ENCODE peak calls at places on chromosomes 4 and X, in four cellular contexts. One of them, this sample, is unnamed.

GRCh38 chr4:158020734-158021346 is 152.0 kb downstream of the GASK1B start:
- DNase-seq in omental fat pad: no peak
- DNase-seq in uterus: no peak
- DNase-seq in heart left ventricle: no peak
- DNase-seq in this sample: no peak

GRCh38 chr4:108644237-108644636 is 6.2 kb upstream of the OSTC start:
- DNase-seq in omental fat pad: no peak
- DNase-seq in heart left ventricle: no peak
- DNase-seq in uterus: no peak
- DNase-seq in this sample: no peak

GRCh38 chr4:186680649-186681048 is 43.0 kb downstream of the FAT1 start:
- DNase-seq in omental fat pad: no peak
- DNase-seq in uterus: no peak
- DNase-seq in heart left ventricle: no peak
- DNase-seq in this sample: no peak

GRCh38 chrX:2610246-2611170 is 80.6 kb upstream of the CD99 start:
- DNase-seq in omental fat pad: no peak
- DNase-seq in heart left ventricle: no peak
- DNase-seq in uterus: no peak
- DNase-seq in this sample: no peak

GRCh38 chr4:169485084-169485483 is 127.3 kb downstream of the NEK1 start:
- DNase-seq in heart left ventricle: no peak
- DNase-seq in uterus: no peak
- DNase-seq in omental fat pad: no peak
- DNase-seq in this sample: no peak

GRCh38 chr4:8345946-8346814 is 76.6 kb downstream of the HTRA3 start:
- DNase-seq in uterus: no peak
- DNase-seq in heart left ventricle: no peak
- DNase-seq in omental fat pad: no peak
- DNase-seq in this sample: no peak

GRCh38 chrX:1493877-1494510 is 41.3 kb upstream of the ASMTL start:
- DNase-seq in omental fat pad: no peak
- DNase-seq in uterus: no peak
- DNase-seq in heart left ventricle: no peak
- DNase-seq in this sample: peak

GRCh38 chr4:145878501-145879435 is 59.9 kb downstream of the ZNF827 start:
- DNase-seq in omental fat pad: no peak
- DNase-seq in uterus: no peak
- DNase-seq in heart left ventricle: no peak
- DNase-seq in this sample: no peak

GRCh38 chrX:154775611-154776349 is 13.1 kb downstream of the DKC1 start:
- DNase-seq in omental fat pad: no peak
- DNase-seq in heart left ventricle: peak
- DNase-seq in uterus: no peak
- DNase-seq in this sample: no peak

GRCh38 chr4:138666366-138666765 is 349.2 kb upstream of the NOCT start:
- DNase-seq in omental fat pad: no peak
- DNase-seq in heart left ventricle: no peak
- DNase-seq in uterus: no peak
- DNase-seq in this sample: no peak

GRCh38 chr4:156291317-156291716 is 337.7 kb upstream of the CTSO start:
- DNase-seq in uterus: no peak
- DNase-seq in omental fat pad: no peak
- DNase-seq in heart left ventricle: no peak
- DNase-seq in this sample: no peak

GRCh38 chr4:127685292-127685691 is 44.9 kb upstream of the SLC25A31 start:
- DNase-seq in omental fat pad: no peak
- DNase-seq in heart left ventricle: no peak
- DNase-seq in uterus: no peak
- DNase-seq in this sample: no peak

GRCh38 chr4:33959519-33959918 is 2284.8 kb downstream of the ARAP2 start:
- DNase-seq in heart left ventricle: no peak
- DNase-seq in uterus: no peak
- DNase-seq in omental fat pad: no peak
- DNase-seq in this sample: no peak

GRCh38 chr4:153248641-153249198 is 44.5 kb downstream of the TRIM2 start:
- DNase-seq in uterus: peak
- DNase-seq in heart left ventricle: peak
- DNase-seq in omental fat pad: no peak
- DNase-seq in this sample: no peak

GRCh38 chr4:1879491-1879890 is 8.3 kb downstream of the NSD2 start:
- DNase-seq in uterus: no peak
- DNase-seq in heart left ventricle: no peak
- DNase-seq in omental fat pad: no peak
- DNase-seq in this sample: no peak

GRCh38 chrX:15334561-15334960 is 762 bp downstream of the PIGA start:
- DNase-seq in omental fat pad: no peak
- DNase-seq in uterus: no peak
- DNase-seq in heart left ventricle: no peak
- DNase-seq in this sample: no peak

GRCh38 chr4:94332983-94333590 is 9.5 kb downstream of the HPGDS start:
- DNase-seq in omental fat pad: no peak
- DNase-seq in heart left ventricle: no peak
- DNase-seq in uterus: no peak
- DNase-seq in this sample: no peak

GRCh38 chr4:128470492-128471053 is 183.0 kb upstream of the PGRMC2 start:
- DNase-seq in omental fat pad: no peak
- DNase-seq in uterus: no peak
- DNase-seq in heart left ventricle: no peak
- DNase-seq in this sample: no peak

GRCh38 chr4:138843611-138844010 is 172.0 kb upstream of the NOCT start:
- DNase-seq in uterus: no peak
- DNase-seq in omental fat pad: no peak
- DNase-seq in heart left ventricle: no peak
- DNase-seq in this sample: no peak

GRCh38 chrX:47156611-47157520 is 11.8 kb downstream of the RBM10 start:
- DNase-seq in heart left ventricle: no peak
- DNase-seq in omental fat pad: no peak
- DNase-seq in uterus: no peak
- DNase-seq in this sample: no peak

GRCh38 chr4:108168672-108169562 is at the start of gene LEF1:
- DNase-seq in omental fat pad: no peak
- DNase-seq in heart left ventricle: peak
- DNase-seq in uterus: no peak
- DNase-seq in this sample: no peak

GRCh38 chr4:83356899-83357661 is 22.4 kb upstream of the HPSE start:
- DNase-seq in heart left ventricle: no peak
- DNase-seq in uterus: no peak
- DNase-seq in omental fat pad: no peak
- DNase-seq in this sample: no peak

GRCh38 chr4:145934434-145935047 is 4.1 kb downstream of the ZNF827 start:
- DNase-seq in uterus: no peak
- DNase-seq in omental fat pad: no peak
- DNase-seq in heart left ventricle: no peak
- DNase-seq in this sample: no peak

GRCh38 chr4:162461952-162462351 is 298.2 kb upstream of the FSTL5 start:
- DNase-seq in heart left ventricle: no peak
- DNase-seq in uterus: no peak
- DNase-seq in omental fat pad: no peak
- DNase-seq in this sample: no peak

GRCh38 chrX:148270499-148270898 is 229.9 kb upstream of the AFF2 start:
- DNase-seq in uterus: no peak
- DNase-seq in omental fat pad: no peak
- DNase-seq in heart left ventricle: no peak
- DNase-seq in this sample: no peak

GRCh38 chrX:14802943-14803710 is 69.7 kb downstream of the FANCB start:
- DNase-seq in uterus: no peak
- DNase-seq in heart left ventricle: no peak
- DNase-seq in omental fat pad: no peak
- DNase-seq in this sample: no peak

GRCh38 chrX:41607264-41607832 is 81.4 kb upstream of the GPR34 start:
- DNase-seq in omental fat pad: no peak
- DNase-seq in uterus: no peak
- DNase-seq in heart left ventricle: no peak
- DNase-seq in this sample: no peak

GRCh38 chrX:44002569-44002968 is 29.4 kb upstream of the NDP start:
- DNase-seq in uterus: no peak
- DNase-seq in heart left ventricle: no peak
- DNase-seq in omental fat pad: no peak
- DNase-seq in this sample: no peak

GRCh38 chr4:151801547-151802516 is 41.0 kb upstream of the GATB start:
- DNase-seq in uterus: peak
- DNase-seq in omental fat pad: no peak
- DNase-seq in heart left ventricle: no peak
- DNase-seq in this sample: no peak

GRCh38 chr4:8766610-8767009 is 105.0 kb downstream of the HMX1 start:
- DNase-seq in omental fat pad: no peak
- DNase-seq in heart left ventricle: peak
- DNase-seq in uterus: no peak
- DNase-seq in this sample: no peak

GRCh38 chr4:66059131-66059530 is 388.8 kb upstream of the EPHA5 start:
- DNase-seq in heart left ventricle: no peak
- DNase-seq in omental fat pad: no peak
- DNase-seq in uterus: no peak
- DNase-seq in this sample: no peak

GRCh38 chr4:140296871-140297570 is 76.4 kb upstream of the SCOC start:
- DNase-seq in heart left ventricle: no peak
- DNase-seq in omental fat pad: no peak
- DNase-seq in uterus: peak
- DNase-seq in this sample: no peak

GRCh38 chr4:21765810-21766407 is 182.7 kb downstream of the KCNIP4 start:
- DNase-seq in omental fat pad: no peak
- DNase-seq in heart left ventricle: no peak
- DNase-seq in uterus: no peak
- DNase-seq in this sample: no peak

GRCh38 chrX:125998432-125998831 is 167.7 kb downstream of the DCAF12L2 start:
- DNase-seq in uterus: no peak
- DNase-seq in omental fat pad: no peak
- DNase-seq in heart left ventricle: no peak
- DNase-seq in this sample: no peak

GRCh38 chr4:100106982-100107381 is 83.3 kb downstream of the DDIT4L start:
- DNase-seq in heart left ventricle: no peak
- DNase-seq in uterus: no peak
- DNase-seq in omental fat pad: no peak
- DNase-seq in this sample: no peak

GRCh38 chr4:63528592-63528991 is 880.7 kb downstream of the TECRL start:
- DNase-seq in heart left ventricle: no peak
- DNase-seq in uterus: no peak
- DNase-seq in omental fat pad: no peak
- DNase-seq in this sample: no peak

GRCh38 chr4:72569719-72570235 is 756 bp upstream of the ADAMTS3 start:
- DNase-seq in omental fat pad: no peak
- DNase-seq in uterus: no peak
- DNase-seq in heart left ventricle: no peak
- DNase-seq in this sample: no peak

GRCh38 chr4:159390648-159391047 is 287.8 kb downstream of the RAPGEF2 start:
- DNase-seq in uterus: no peak
- DNase-seq in heart left ventricle: no peak
- DNase-seq in omental fat pad: no peak
- DNase-seq in this sample: no peak

GRCh38 chr4:26406346-26406975 is 83.8 kb downstream of the CCKAR start:
- DNase-seq in heart left ventricle: no peak
- DNase-seq in omental fat pad: no peak
- DNase-seq in uterus: no peak
- DNase-seq in this sample: no peak

GRCh38 chr4:161252520-161253141 is 911.2 kb downstream of the FSTL5 start:
- DNase-seq in uterus: no peak
- DNase-seq in omental fat pad: no peak
- DNase-seq in heart left ventricle: no peak
- DNase-seq in this sample: no peak

GRCh38 chr4:161256172-161256571 is 907.6 kb downstream of the FSTL5 start:
- DNase-seq in heart left ventricle: no peak
- DNase-seq in omental fat pad: no peak
- DNase-seq in uterus: no peak
- DNase-seq in this sample: no peak

GRCh38 chr4:161249779-161250440 is 913.9 kb downstream of the FSTL5 start:
- DNase-seq in heart left ventricle: no peak
- DNase-seq in uterus: no peak
- DNase-seq in omental fat pad: no peak
- DNase-seq in this sample: no peak

GRCh38 chr4:161256716-161257115 is 907.1 kb downstream of the FSTL5 start:
- DNase-seq in uterus: no peak
- DNase-seq in omental fat pad: no peak
- DNase-seq in heart left ventricle: no peak
- DNase-seq in this sample: no peak

GRCh38 chr4:161254375-161254774 is 909.4 kb downstream of the FSTL5 start:
- DNase-seq in uterus: no peak
- DNase-seq in heart left ventricle: no peak
- DNase-seq in omental fat pad: no peak
- DNase-seq in this sample: no peak
- TF ChIP-seq CTCF in uterus: no peak
- TF ChIP-seq CTCF in heart left ventricle: no peak
- TF ChIP-seq CTCF in omental fat pad: no peak
- TF ChIP-seq CTCF in this sample: no peak

DNA sequence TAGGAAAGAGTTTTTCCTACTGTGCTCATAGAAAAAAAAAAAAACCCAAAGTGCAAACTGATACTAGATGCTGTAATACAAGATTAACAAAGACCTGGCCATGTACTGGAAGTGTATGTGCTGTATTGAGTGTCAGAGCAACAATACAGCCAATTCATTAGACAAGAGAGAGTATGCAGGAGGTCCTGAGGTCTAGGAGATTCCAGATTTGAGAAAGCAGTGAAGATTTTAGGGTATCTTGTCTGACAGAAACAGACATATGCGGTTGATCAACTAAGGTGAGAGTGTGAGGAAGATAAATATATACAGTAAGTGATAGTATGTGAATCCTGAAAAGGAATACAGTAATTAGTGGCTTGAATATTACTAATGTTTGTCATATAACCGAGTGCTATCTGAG is 3.0 kb downstream of the GPR174 start:
- DNase-seq in omental fat pad: no peak
- DNase-seq in heart left ventricle: no peak
- DNase-seq in uterus: no peak
- DNase-seq in this sample: no peak
- TF ChIP-seq CTCF in omental fat pad: no peak
- TF ChIP-seq CTCF in heart left ventricle: no peak
- TF ChIP-seq CTCF in uterus: no peak
- TF ChIP-seq CTCF in this sample: no peak

DNA sequence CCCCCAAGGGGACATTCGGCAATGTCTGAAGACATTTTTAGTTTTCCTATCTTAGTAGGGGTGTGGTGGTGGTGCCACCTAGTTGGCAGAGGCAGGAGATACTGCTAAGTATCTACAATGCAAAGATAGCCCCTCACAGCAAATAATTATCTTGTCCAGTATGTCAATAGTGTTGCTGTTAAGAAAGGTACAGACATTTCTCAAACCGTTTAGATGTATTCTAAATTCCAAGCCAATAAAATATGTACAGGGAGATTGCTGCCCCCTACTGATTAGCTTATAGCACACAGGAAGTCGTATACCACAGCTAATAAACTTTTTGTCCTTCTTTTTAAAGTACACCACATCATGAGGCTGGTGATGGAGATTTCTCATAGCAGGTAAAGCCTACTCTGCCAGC is 260.5 kb downstream of the TMA16 start:
- DNase-seq in heart left ventricle: no peak
- DNase-seq in uterus: no peak
- DNase-seq in omental fat pad: no peak
- DNase-seq in this sample: no peak
- TF ChIP-seq CTCF in heart left ventricle: no peak
- TF ChIP-seq CTCF in uterus: no peak
- TF ChIP-seq CTCF in omental fat pad: no peak
- TF ChIP-seq CTCF in this sample: peak

GRCh38 chrX:26783512-26784225 is 567.7 kb downstream of the MAGEB5 start:
- DNase-seq in uterus: no peak
- DNase-seq in omental fat pad: no peak
- DNase-seq in heart left ventricle: no peak
- DNase-seq in this sample: no peak
- TF ChIP-seq CTCF in uterus: peak
- TF ChIP-seq CTCF in omental fat pad: no peak
- TF ChIP-seq CTCF in heart left ventricle: peak
- TF ChIP-seq CTCF in this sample: no peak